ENCODE peak calls at places on chromosomes 11 and 22, in four cellular contexts. D is brain microvascular endothelial cell, M is fibroblast of lung, N is left ventricle myocardium inferior. U is an unnamed sample.

GRCh38 chr11:119206512-119207299 is 567 bp downstream of the CBL start:
- DNase-seq in N (peak; percentile 51), D (peak; percentile 5), M (no peak), U (peak; percentile 90)

GRCh38 chr11:19359425-19360000 is 118.8 kb upstream of the E2F8 start:
- DNase-seq in N (no peak), D (no peak), M (peak; percentile 49), U (no peak)

GRCh38 chr11:134529212-134530096 is 117.4 kb upstream of the B3GAT1 start:
- DNase-seq in N (no peak), M (no peak), D (no peak), U (peak; percentile 55)

GRCh38 chr11:125376117-125376516 is 119.9 kb downstream of the FEZ1 start:
- DNase-seq in N (peak; percentile 78), D (no peak), M (no peak), U (peak; percentile 71)

GRCh38 chr11:127651888-127652221 is 651.3 kb upstream of the KIRREL3 start:
- DNase-seq in D (peak; percentile 14), M (peak; percentile 23), N (no peak), U (no peak)

GRCh38 chr11:47271961-47272661 is 2.2 kb downstream of the MADD start:
- DNase-seq in M (no peak), N (peak; percentile 50), D (no peak), U (no peak)

GRCh38 chr11:1052133-1053011 is 15.9 kb upstream of the MUC6 start:
- DNase-seq in N (no peak), M (no peak), D (no peak), U (peak; percentile 57)

GRCh38 chr22:19942071-19942885 is 660 bp upstream of the TXNRD2 start:
- DNase-seq in N (no peak), D (peak; percentile 56), M (peak; percentile 75), U (peak; percentile 37)

GRCh38 chr22:46917702-46918101 is 155.3 kb downstream of the TBC1D22A start:
- DNase-seq in N (no peak), M (no peak), D (no peak), U (no peak)

GRCh38 chr11:91981995-91982394 is 242.6 kb upstream of the FAT3 start:
- DNase-seq in D (peak; percentile 87), N (no peak), M (peak; percentile 99), U (no peak)

GRCh38 chr11:26950260-26950719 is 43.6 kb upstream of the FIBIN start:
- DNase-seq in D (peak; percentile 90), N (no peak), M (peak; percentile 88), U (no peak)

GRCh38 chr11:102451693-102452460 is 688 bp downstream of the TMEM123 start:
- DNase-seq in M (peak; percentile 45), D (peak; percentile 11), N (peak; percentile 70), U (peak; percentile 75)

GRCh38 chr11:66267379-66268209 is 845 bp upstream of the RAB1B start:
- DNase-seq in N (peak; percentile 93), D (peak; percentile 75), M (peak; percentile 88), U (peak; percentile 99)

GRCh38 chr11:17604201-17604912 is 57.3 kb downstream of the OTOG start:
- DNase-seq in D (no peak), N (no peak), M (no peak), U (peak; percentile 23)

GRCh38 chr11:99160447-99160846 is 139.7 kb downstream of the CNTN5 start:
- DNase-seq in D (no peak), N (no peak), M (no peak), U (no peak)

GRCh38 chr11:15707971-15708370 is 593.2 kb downstream of the INSC start:
- DNase-seq in N (peak; percentile 18), D (no peak), M (peak; percentile 96), U (no peak)

GRCh38 chr11:8263109-8263768 is 439 bp downstream of the LMO1 start:
- DNase-seq in D (peak; percentile 6), N (no peak), M (peak; percentile 25), U (peak; percentile 86)

GRCh38 chr11:133078591-133079179 is 453.6 kb downstream of the OPCML start:
- DNase-seq in N (no peak), M (peak; percentile 43), D (peak; percentile 37), U (peak; percentile 77)

GRCh38 chr22:20428496-20429253 is 8.9 kb downstream of the SCARF2 start:
- DNase-seq in N (no peak), M (no peak), D (no peak), U (no peak)

GRCh38 chr11:64719406-64719805 is 3.6 kb downstream of the NRXN2 start:
- DNase-seq in N (no peak), M (no peak), D (no peak), U (peak; percentile 34)

GRCh38 chr11:69705246-69705856 is 1.5 kb upstream of the FGF19 start:
- DNase-seq in N (no peak), M (no peak), D (no peak), U (peak; percentile 63)

GRCh38 chr22:17009640-17010291 is 1.7 kb upstream of the GAB4 start:
- DNase-seq in D (no peak), M (no peak), N (no peak), U (peak; percentile 65)

GRCh38 chr11:44823920-44824704 is 97.3 kb downstream of the TSPAN18 start:
- DNase-seq in N (no peak), D (no peak), M (no peak), U (peak; percentile 85)

GRCh38 chr11:72591785-72592490 is 82.3 kb downstream of the PDE2A start:
- DNase-seq in N (no peak), D (no peak), M (no peak), U (no peak)

GRCh38 chr11:114243461-114244372 is 52.5 kb upstream of the NNMT start:
- DNase-seq in N (peak; percentile 67), M (peak; percentile 62), D (no peak), U (no peak)

GRCh38 chr11:128342511-128343133 is 244.7 kb downstream of the ETS1 start:
- DNase-seq in N (peak; percentile 38), D (peak; percentile 79), M (peak; percentile 40), U (peak; percentile 24)

GRCh38 chr11:11987503-11988022 is 20.9 kb downstream of the DKK3 start:
- DNase-seq in M (peak; percentile 57), D (peak; percentile 56), N (no peak), U (no peak)

GRCh38 chr11:72552399-72552910 is 118.1 kb upstream of the CLPB start:
- DNase-seq in D (no peak), N (no peak), M (no peak), U (no peak)

GRCh38 chr11:74092425-74092824 is 78.4 kb downstream of the C2CD3 start:
- DNase-seq in M (no peak), D (no peak), N (no peak), U (no peak)

GRCh38 chr11:2781413-2782274 is 81.8 kb upstream of the KCNQ1OT1 start:
- DNase-seq in N (peak; percentile 7), D (no peak), M (peak; percentile 14), U (peak; percentile 41)

GRCh38 chr11:74442601-74443000 is 24.7 kb downstream of the KCNE3 start:
- DNase-seq in M (no peak), D (peak; percentile 38), N (no peak), U (no peak)

GRCh38 chr11:105489431-105489830 is 120.4 kb upstream of the GRIA4 start:
- DNase-seq in M (peak; percentile 50), N (no peak), D (no peak), U (no peak)

GRCh38 chr11:117573326-117573725 is 223.7 kb downstream of the DSCAML1 start:
- DNase-seq in D (no peak), M (no peak), N (no peak), U (no peak)

GRCh38 chr22:45572444-45572843 is 69.8 kb downstream of the FBLN1 start:
- DNase-seq in N (no peak), M (peak; percentile 45), D (no peak), U (no peak)

GRCh38 chr22:48836673-48837340 is 990.9 kb downstream of the BRD1 start:
- DNase-seq in N (no peak), D (no peak), M (no peak), U (peak; percentile 60)

GRCh38 chr11:77201370-77201769 is 73.3 kb downstream of the MYO7A start:
- DNase-seq in D (no peak), M (no peak), N (no peak), U (no peak)

DNA sequence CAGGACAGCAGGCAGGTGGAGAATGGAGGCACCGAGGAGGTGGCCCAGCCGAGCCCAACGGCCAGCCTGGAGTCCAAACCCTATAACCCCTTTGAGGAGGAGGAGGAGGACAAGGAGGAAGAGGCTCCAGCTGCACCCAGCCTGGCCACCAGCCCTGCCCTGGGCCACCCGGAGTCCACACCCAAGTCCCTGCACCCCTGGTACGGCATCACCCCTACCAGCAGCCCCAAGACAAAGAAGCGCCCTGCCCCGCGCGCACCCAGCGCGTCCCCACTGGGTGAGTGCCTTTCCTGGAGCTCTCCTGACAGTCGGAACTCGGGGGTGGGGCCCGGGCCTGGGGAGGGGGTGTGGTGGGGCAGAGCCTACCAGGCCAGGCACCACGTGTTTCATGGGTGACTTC is 19.7 kb downstream of the MICALL1 start:
- DNase-seq in D (no peak), M (no peak), N (no peak), U (no peak)
- H3K4me3 ChIP-seq in D (no peak overlapping the region), M (no peak overlapping the region), N (no peak overlapping the region), U (no peak overlapping the region)

GRCh38 chr22:21760640-21761039 is 25.0 kb upstream of the YPEL1 start:
- DNase-seq in N (no peak), D (peak; percentile 76), M (peak; percentile 94), U (no peak)
- H3K36me3 ChIP-seq in N (peaks cover 61% of the 10 kb centered on the region), D (peaks cover 45% of the 10 kb centered on the region), M (peaks cover 15% of the 10 kb centered on the region), U (peaks cover 22% of the 10 kb centered on the region)

GRCh38 chr22:40107244-40107643 is 70.5 kb upstream of the TNRC6B start:
- DNase-seq in M (peak; percentile 12), N (no peak), D (no peak), U (no peak)

GRCh38 chr22:40105755-40106154 is 72.0 kb upstream of the TNRC6B start:
- DNase-seq in N (no peak), D (no peak), M (no peak), U (no peak)

GRCh38 chr22:40101417-40102101 is 76.2 kb upstream of the TNRC6B start:
- DNase-seq in M (no peak), D (no peak), N (no peak), U (no peak)
- H3K27me3 ChIP-seq in M (no peaks in the 10 kb centered on the region), D (no peaks in the 10 kb centered on the region), N (no peaks in the 10 kb centered on the region), U (no peaks in the 10 kb centered on the region)

GRCh38 chr11:34173050-34173449 is 67.6 kb downstream of the NAT10 start:
- DNase-seq in D (no peak), N (no peak), M (no peak), U (no peak)

GRCh38 chr11:34175284-34176019 is 70.0 kb downstream of the NAT10 start:
- DNase-seq in M (no peak), N (no peak), D (no peak), U (no peak)

GRCh38 chr11:34178422-34178821 is 73.0 kb downstream of the NAT10 start:
- DNase-seq in M (no peak), N (no peak), D (no peak), U (no peak)

GRCh38 chr11:34176980-34177319 is 71.5 kb downstream of the NAT10 start:
- DNase-seq in N (no peak), D (no peak), M (no peak), U (no peak)

GRCh38 chr11:34174411-34175041 is 69.1 kb downstream of the NAT10 start:
- DNase-seq in M (peak; percentile 65), D (peak; percentile 47), N (peak; percentile 84), U (peak; percentile 98)
- H3K4me3 ChIP-seq in M (peak overlapping the region; percentile 43), D (peak overlapping the region; percentile 41), N (peak overlapping the region; percentile 50), U (peak overlapping the region; percentile 32)

GRCh38 chr11:61417670-61418069 is 12.1 kb downstream of the CPSF7 start:
- DNase-seq in M (peak; percentile 5), N (no peak), D (no peak), U (no peak)
- H3K36me3 ChIP-seq in M (peaks cover 34% of the 10 kb centered on the region), N (peaks cover 94% of the 10 kb centered on the region), D (peaks cover 87% of the 10 kb centered on the region), U (peaks cover 48% of the 10 kb centered on the region)